ENCODE peak calls at places on chromosomes 11 and 22, in five cellular contexts. N is HFFc6; X is memory B cell; A is naive B cell; V is activated CD4-positive, alpha-beta T cell treated with anti-CD3 and anti-CD28 coated beads, Interleukin-2, amount 10 ng/mL, durations not matched to agents 7 days and 5 days. C is an unnamed sample.

GRCh38 chr11:75583710-75584658 is 21.9 kb downstream of the SERPINH1 start:
- DNase-seq in N (no peak), A (no peak), X (no peak), V (no peak), C (peak; percentile 87)

GRCh38 chr11:110128161-110128560 is 35.0 kb downstream of the ZC3H12C start:
- DNase-seq in V (no peak), X (no peak), A (no peak), N (no peak), C (no peak)

GRCh38 chr22:28714043-28714442 is 27.6 kb downstream of the CHEK2 start:
- DNase-seq in X (no peak), A (no peak), N (no peak), V (no peak), C (no peak)

GRCh38 chr11:1936072-1936780 is 10.9 kb upstream of the MRPL23 start:
- DNase-seq in X (no peak), A (no peak), V (peak; percentile 3), N (no peak), C (no peak)

GRCh38 chr11:46296520-46297448 is 19.3 kb downstream of the CREB3L1 start:
- DNase-seq in A (no peak), V (no peak), N (peak; percentile 81), X (no peak), C (no peak)

GRCh38 chr11:280762-281485 is 2.7 kb downstream of the NLRP6 start:
- DNase-seq in N (no peak), A (peak; percentile 53), V (peak; percentile 45), X (no peak), C (no peak)

GRCh38 chr11:113681711-113682410 is 24.2 kb downstream of the TMPRSS5 start:
- DNase-seq in V (no peak), N (no peak), A (no peak), X (no peak), C (no peak)

GRCh38 chr11:76648061-76648460 is 22.5 kb downstream of the LRRC32 start:
- DNase-seq in A (no peak), X (no peak), N (no peak), V (no peak), C (no peak)

GRCh38 chr22:22578702-22579424 is 19.8 kb upstream of the PRAME start:
- DNase-seq in N (peak; percentile 5), A (no peak), X (no peak), V (no peak), C (no peak)

GRCh38 chr22:44438056-44438455 is 60.0 kb downstream of the RTL6 start:
- DNase-seq in N (no peak), V (no peak), X (no peak), A (no peak), C (no peak)

GRCh38 chr11:6705905-6706535 is 22.9 kb upstream of the MRPL17 start:
- DNase-seq in X (peak; percentile 39), A (peak; percentile 22), V (peak; percentile 48), N (peak; percentile 63), C (peak; percentile 50)

GRCh38 chr11:96238563-96239166 is 104.3 kb downstream of the MAML2 start:
- DNase-seq in X (no peak), N (peak; percentile 45), A (no peak), V (no peak), C (no peak)

GRCh38 chr11:66081505-66081904 is 11.4 kb downstream of the PACS1 start:
- DNase-seq in X (peak; percentile 73), V (peak; percentile 90), A (peak; percentile 81), N (no peak), C (peak; percentile 69)

GRCh38 chr11:8739309-8739793 is 56.8 kb downstream of the RPL27A start:
- DNase-seq in X (no peak), N (no peak), V (no peak), A (no peak), C (no peak)

GRCh38 chr11:118691926-118692830 is 12.7 kb upstream of the TREH start:
- DNase-seq in N (peak; percentile 32), A (no peak), X (no peak), V (peak; percentile 65), C (no peak)

GRCh38 chr11:68643576-68643975 is 40.8 kb upstream of the GAL start:
- DNase-seq in N (no peak), V (no peak), X (no peak), A (no peak), C (no peak)

GRCh38 chr22:32780726-32781310 is 20.7 kb upstream of the TIMP3 start:
- DNase-seq in V (no peak), X (no peak), A (no peak), N (no peak), C (no peak)

GRCh38 chr11:92277871-92278270 is 53.3 kb downstream of the FAT3 start:
- DNase-seq in N (no peak), X (no peak), V (no peak), A (no peak), C (no peak)

GRCh38 chr11:78763664-78764063 is 189.0 kb upstream of the NARS2 start:
- DNase-seq in X (no peak), N (no peak), V (no peak), A (no peak), C (no peak)

GRCh38 chr11:126104420-126104819 is 41.8 kb upstream of the CDON start:
- DNase-seq in A (no peak), X (no peak), V (no peak), N (no peak), C (no peak)

GRCh38 chr11:105609832-105610781 is at the start of gene GRIA4:
- DNase-seq in A (no peak), N (peak; percentile 6), X (no peak), V (no peak), C (peak; percentile 91)

GRCh38 chr11:284081-285020 is 4.6 kb upstream of the PGGHG start:
- DNase-seq in N (no peak), X (no peak), A (no peak), V (no peak), C (no peak)

GRCh38 chr11:91819195-91819594 is 405.4 kb upstream of the FAT3 start:
- DNase-seq in N (no peak), A (no peak), X (no peak), V (no peak), C (no peak)

GRCh38 chr11:64998690-64999431 is 2.1 kb upstream of the BATF2 start:
- DNase-seq in X (no peak), A (no peak), V (no peak), N (no peak), C (no peak)

GRCh38 chr22:38080847-38081635 is 2.9 kb downstream of the SLC16A8 start:
- DNase-seq in X (no peak), V (no peak), A (no peak), N (no peak), C (no peak)

GRCh38 chr11:108592591-108593213 is 866 bp downstream of the EXPH5 start:
- DNase-seq in A (peak; percentile 27), N (no peak), V (peak; percentile 24), X (no peak), C (peak; percentile 35)

GRCh38 chr11:1062075-1062820 is 12.4 kb upstream of the MUC2 start:
- DNase-seq in N (no peak), X (no peak), V (no peak), A (no peak), C (no peak)

GRCh38 chr22:44396727-44397722 is 84.3 kb upstream of the SHISAL1 start:
- DNase-seq in V (no peak), X (no peak), N (no peak), A (no peak), C (no peak)

GRCh38 chr11:68583047-68583446 is 101.3 kb upstream of the GAL start:
- DNase-seq in X (no peak), V (no peak), A (no peak), N (peak; percentile 64), C (no peak)

GRCh38 chr22:48944756-48945620 is 882.7 kb downstream of the BRD1 start:
- DNase-seq in N (no peak), A (no peak), X (no peak), V (no peak), C (no peak)

GRCh38 chr11:64522843-64523242 is 68.2 kb upstream of the SLC22A12 start:
- DNase-seq in V (no peak), A (no peak), X (no peak), N (no peak), C (no peak)

GRCh38 chr22:26325641-26326040 is 103.4 kb upstream of the ASPHD2 start:
- DNase-seq in V (no peak), X (no peak), N (no peak), A (no peak), C (no peak)

GRCh38 chr11:18223937-18224387 is 12.6 kb downstream of the SAA4 start:
- DNase-seq in A (no peak), N (no peak), X (no peak), V (no peak), C (no peak)

GRCh38 chr11:47185305-47186075 is 744 bp downstream of the PACSIN3 start:
- DNase-seq in X (no peak), N (peak; percentile 22), A (no peak), V (no peak), C (no peak)

GRCh38 chr11:10348650-10349280 is 43.9 kb downstream of the ADM start:
- DNase-seq in V (no peak), N (peak; percentile 55), X (no peak), A (no peak), C (no peak)

GRCh38 chr22:29442976-29443375 is 4.6 kb downstream of the RFPL1 start:
- DNase-seq in V (no peak), N (no peak), X (no peak), A (no peak), C (no peak)

GRCh38 chr11:117410861-117411725 is 83.4 kb downstream of the CEP164 start:
- DNase-seq in V (no peak), N (no peak), X (no peak), A (no peak), C (no peak)

C was measured in Ammon's horn.